ENCODE peak calls at places on chromosomes 12 and 14, in four cellular contexts. B is Right ventricle myocardium superior, P is nephron progenitor cell, S is NCI-H1930. E is an unnamed sample.

GRCh38 chr14:105888784-105889665 is 362.6 kb downstream of the TMEM121 start:
- DNase-seq in B (peak), P (no peak), S (no peak), E (no peak)

GRCh38 chr12:30923057-30923456 is 3.5 kb upstream of the TSPAN11 start:
- DNase-seq in B (no peak), P (no peak), S (no peak), E (no peak)

GRCh38 chr14:92407395-92407794 is 84.4 kb downstream of the SLC24A4 start:
- DNase-seq in B (no peak), P (no peak), S (no peak), E (no peak)

GRCh38 chr12:121537814-121538698 is 42.8 kb downstream of the KDM2B start:
- DNase-seq in B (peak), P (peak), S (no peak), E (no peak)

GRCh38 chr12:70052931-70053497 is 190.2 kb upstream of the CNOT2 start:
- DNase-seq in B (no peak), P (no peak), S (no peak), E (no peak)

GRCh38 chr12:123960856-123961255 is 11.8 kb downstream of the CCDC92 start:
- DNase-seq in B (no peak), P (no peak), S (no peak), E (no peak)

GRCh38 chr12:27999521-27999920 is 27.0 kb upstream of the PTHLH start:
- DNase-seq in B (no peak), P (no peak), S (no peak), E (no peak)

GRCh38 chr12:75641031-75641780 is 129.8 kb upstream of the KRR1 start:
- DNase-seq in B (no peak), P (no peak), S (no peak), E (no peak)

GRCh38 chr12:47781479-47782371 is 8.7 kb downstream of the SLC48A1 start:
- DNase-seq in B (peak), P (no peak), S (no peak), E (no peak)

GRCh38 chr12:75257510-75257909 is 47.9 kb upstream of the KCNC2 start:
- DNase-seq in B (no peak), P (no peak), S (no peak), E (no peak)

GRCh38 chr12:127516467-127516866 is 750.5 kb upstream of the TMEM132C start:
- DNase-seq in B (no peak), P (no peak), S (no peak), E (no peak)

GRCh38 chr12:2610358-2610757 is 184.4 kb upstream of the FKBP4 start:
- DNase-seq in B (no peak), P (no peak), S (no peak), E (no peak)

GRCh38 chr12:106170285-106170684 is 31.5 kb upstream of the NUAK1 start:
- DNase-seq in B (no peak), P (no peak), S (no peak), E (no peak)

GRCh38 chr12:128507470-128507869 is 240.5 kb downstream of the TMEM132C start:
- DNase-seq in B (no peak), P (no peak), S (no peak), E (no peak)

GRCh38 chr12:85781751-85782150 is 54.5 kb downstream of the RASSF9 start:
- DNase-seq in B (no peak), P (no peak), S (no peak), E (no peak)

GRCh38 chr14:104108570-104109060 is 23.1 kb downstream of the ASPG start:
- DNase-seq in B (peak), P (peak), S (no peak), E (no peak)

GRCh38 chr12:56224954-56225353 is 812 bp downstream of the NABP2 start:
- DNase-seq in B (no peak), P (peak), S (no peak), E (no peak)

GRCh38 chr14:51596473-51596870 is 55.2 kb upstream of the FRMD6 start:
- DNase-seq in B (no peak), P (no peak), S (no peak), E (no peak)

GRCh38 chr12:103505371-103506236 is 9.8 kb upstream of the C12orf42 start:
- DNase-seq in B (no peak), P (no peak), S (no peak), E (no peak)

GRCh38 chr14:51028851-51029754 is 65.8 kb downstream of the TRIM9 start:
- DNase-seq in B (no peak), P (no peak), S (no peak), E (no peak)

GRCh38 chr14:69797573-69798338 is 715 bp upstream of the SLC10A1 start:
- DNase-seq in B (no peak), P (no peak), S (no peak), E (no peak)

GRCh38 chr14:72800848-72801370 is 93.0 kb downstream of the DPF3 start:
- DNase-seq in B (no peak), P (no peak), S (no peak), E (no peak)

GRCh38 chr14:93317836-93318807 is 14.7 kb downstream of the BTBD7 start:
- DNase-seq in B (no peak), P (no peak), S (no peak), E (no peak)

GRCh38 chr12:108699955-108700563 is 31.3 kb downstream of the CORO1C start:
- DNase-seq in B (no peak), P (no peak), S (no peak), E (no peak)

GRCh38 chr14:84857129-84857528 is 672.8 kb upstream of the FLRT2 start:
- DNase-seq in B (no peak), P (no peak), S (no peak), E (no peak)